ENCODE peak calls at places on chromosomes 2 and 18, in four cellular contexts. I, L, B and X are unnamed samples.

GRCh38 chr2:111711270-111711669 is 172.7 kb downstream of the ANAPC1 start:
- DNase-seq in I (no peak), L (no peak), B (no peak), X (no peak)

GRCh38 chr18:10927290-10927979 is 221.9 kb downstream of the PIEZO2 start:
- DNase-seq in I (no peak), L (no peak), B (no peak), X (no peak)

GRCh38 chr18:47531759-47532158 is 280.3 kb upstream of the SKOR2 start:
- DNase-seq in I (no peak), L (no peak), B (no peak), X (no peak)

GRCh38 chr18:76385681-76385975 is 109.4 kb downstream of the ZNF516 start:
- DNase-seq in I (no peak), L (no peak), B (no peak), X (no peak)

GRCh38 chr18:46393230-46393629 is 263.8 kb downstream of the LOXHD1 start:
- DNase-seq in I (no peak), L (no peak), B (no peak), X (no peak)

GRCh38 chr2:50749226-50749625 is 282.7 kb downstream of the NRXN1 start:
- DNase-seq in I (no peak), L (no peak), B (no peak), X (no peak)

GRCh38 chr2:71510196-71510807 is 56.9 kb downstream of the DYSF start:
- DNase-seq in I (peak; percentile 60), L (peak; percentile 80), B (peak; percentile 36), X (peak; percentile 8)

GRCh38 chr2:218727502-218728165 is 17.0 kb downstream of the TTLL4 start:
- DNase-seq in I (no peak), L (no peak), B (no peak), X (no peak)

GRCh38 chr2:102014041-102014345 is 22.2 kb downstream of the IL1R2 start:
- DNase-seq in I (no peak), L (no peak), B (no peak), X (no peak)

GRCh38 chr2:216348909-216349308 is 23.4 kb downstream of the MARCHF4 start:
- DNase-seq in I (no peak), L (no peak), B (no peak), X (no peak)

GRCh38 chr18:36648803-36649202 is 180.0 kb downstream of the TPGS2 start:
- DNase-seq in I (no peak), L (no peak), B (no peak), X (no peak)

GRCh38 chr2:190528521-190529001 is 6.0 kb downstream of the NEMP2 start:
- DNase-seq in I (no peak), L (no peak), B (no peak), X (no peak)

GRCh38 chr2:56271275-56271674 is 87.5 kb downstream of the CCDC85A start:
- DNase-seq in I (no peak), L (no peak), B (no peak), X (no peak)